ENCODE peak calls at places on chromosomes 4 and X, in five cellular contexts. Q, W, H, A and N are unnamed samples.

GRCh38 chrX:107729558-107730297 is 45.9 kb downstream of the TSC22D3 start:
- DNase-seq in Q (no peak), W (no peak), H (no peak), A (no peak), N (no peak)

GRCh38 chrX:71366674-71367256 is 608 bp downstream of the TAF1 start:
- DNase-seq in Q (no peak), W (no peak), H (peak), A (peak), N (no peak)

GRCh38 chr4:107472265-107472948 is 247.6 kb downstream of the PAPSS1 start:
- DNase-seq in Q (no peak), W (no peak), H (no peak), A (no peak), N (no peak)

GRCh38 chrX:40040686-40041461 is 56.9 kb downstream of the BCOR start:
- DNase-seq in Q (no peak), W (no peak), H (no peak), A (no peak), N (no peak)

GRCh38 chr4:188660796-188661195 is 521.6 kb downstream of the TRIML1 start:
- DNase-seq in Q (no peak), W (no peak), H (no peak), A (no peak), N (no peak)

GRCh38 chr4:104494822-104495559 is at the start of gene CXXC4:
- DNase-seq in Q (no peak), W (peak), H (peak), A (no peak), N (no peak)

GRCh38 chrX:129632443-129632842 is 22.3 kb downstream of the APLN start:
- DNase-seq in Q (no peak), W (no peak), H (no peak), A (no peak), N (no peak)

GRCh38 chr4:18938343-18939109 is 917.0 kb upstream of the LCORL start:
- DNase-seq in Q (no peak), W (no peak), H (no peak), A (no peak), N (no peak)

GRCh38 chrX:6067600-6067999 is 161.1 kb downstream of the NLGN4X start:
- DNase-seq in Q (no peak), W (no peak), H (no peak), A (no peak), N (no peak)

GRCh38 chrX:69158166-69159040 is 6.8 kb downstream of the PJA1 start:
- DNase-seq in Q (no peak), W (peak), H (peak), A (peak), N (no peak)

GRCh38 chr4:125590158-125590557 is 275.4 kb downstream of the FAT4 start:
- DNase-seq in Q (no peak), W (no peak), H (no peak), A (no peak), N (no peak)

GRCh38 chr4:55367084-55367722 is 21.2 kb downstream of the SRD5A3 start:
- DNase-seq in Q (no peak), W (no peak), H (no peak), A (no peak), N (no peak)

GRCh38 chr4:26576171-26576829 is 7.6 kb upstream of the TBC1D19 start:
- DNase-seq in Q (no peak), W (no peak), H (no peak), A (no peak), N (no peak)

GRCh38 chr4:1234296-1234695 is 14.6 kb downstream of the CTBP1 start:
- DNase-seq in Q (no peak), W (no peak), H (no peak), A (no peak), N (no peak)

GRCh38 chr4:120850048-120850599 is 72.4 kb downstream of the PRDM5 start:
- DNase-seq in Q (no peak), W (no peak), H (no peak), A (no peak), N (no peak)

GRCh38 chr4:10773010-10773409 is 88.4 kb upstream of the CLNK start:
- DNase-seq in Q (no peak), W (no peak), H (no peak), A (no peak), N (no peak)

GRCh38 chr4:52866734-52867133 is 4.6 kb downstream of the RASL11B start:
- DNase-seq in Q (no peak), W (no peak), H (no peak), A (no peak), N (no peak)

GRCh38 chr4:169243808-169244207 is 26.9 kb downstream of the SH3RF1 start:
- DNase-seq in Q (no peak), W (no peak), H (no peak), A (no peak), N (no peak)

GRCh38 chrX:39431893-39432292 is 630.6 kb downstream of the MID1IP1 start:
- DNase-seq in Q (no peak), W (no peak), H (no peak), A (no peak), N (no peak)

GRCh38 chr4:183430317-183430986 is 14.0 kb upstream of the CDKN2AIP start:
- DNase-seq in Q (no peak), W (no peak), H (peak), A (peak), N (no peak)

GRCh38 chr4:119550857-119551532 is 77.6 kb downstream of the PDE5A start:
- DNase-seq in Q (no peak), W (no peak), H (no peak), A (no peak), N (no peak)

GRCh38 chr4:8267077-8267476 is 2.5 kb upstream of the HTRA3 start:
- DNase-seq in Q (no peak), W (no peak), H (no peak), A (no peak), N (no peak)

GRCh38 chrX:13816899-13817298 is at the start of gene GPM6B:
- DNase-seq in Q (no peak), W (no peak), H (no peak), A (no peak), N (no peak)

GRCh38 chr4:155383541-155383940 is 6.8 kb upstream of the MAP9 start:
- DNase-seq in Q (no peak), W (no peak), H (no peak), A (no peak), N (no peak)

GRCh38 chr4:156547891-156548290 is 423.7 kb downstream of the PDGFC start:
- DNase-seq in Q (no peak), W (no peak), H (no peak), A (no peak), N (no peak)

GRCh38 chrX:65948103-65948502 is 91.8 kb downstream of the VSIG4 start:
- DNase-seq in Q (no peak), W (no peak), H (no peak), A (no peak), N (no peak)

GRCh38 chrX:17535229-17535628 is 160.2 kb downstream of the NHS start:
- DNase-seq in Q (no peak), W (peak), H (peak), A (no peak), N (no peak)

GRCh38 chrX:46554942-46555341 is 9.7 kb upstream of the ZNF674 start:
- DNase-seq in Q (no peak), W (peak), H (no peak), A (no peak), N (no peak)

GRCh38 chr4:54226399-54227260 is 2.5 kb upstream of the PDGFRA start:
- DNase-seq in Q (no peak), W (no peak), H (no peak), A (no peak), N (no peak)

GRCh38 chrX:46574941-46575381 is 1.4 kb downstream of the CHST7 start:
- DNase-seq in Q (no peak), W (peak), H (peak), A (peak), N (no peak)

GRCh38 chr4:87005690-87006461 is 71.1 kb downstream of the AFF1 start:
- DNase-seq in Q (no peak), W (peak), H (peak), A (no peak), N (no peak)

GRCh38 chrX:21740329-21741274 is 17.3 kb downstream of the SMPX start:
- DNase-seq in Q (no peak), W (no peak), H (no peak), A (no peak), N (no peak)

GRCh38 chr4:41177016-41177415 is 37.3 kb downstream of the APBB2 start:
- DNase-seq in Q (no peak), W (no peak), H (no peak), A (no peak), N (no peak)